ENCODE peak calls at places on chromosomes 16 and 17, in six cellular contexts. Y is AG04449, L is tibial nerve, V is glutamatergic neuron, Z is type B pancreatic cell, K is Calu3. G is an unnamed sample.

GRCh38 chr16:82639666-82640336 is 13.0 kb downstream of the CDH13 start:
- DNase-seq in Y (no peak), L (no peak), V (peak), Z (no peak), K (peak), G (no peak)

GRCh38 chr17:17535957-17536356 is 39.8 kb upstream of the RASD1 start:
- DNase-seq in Y (peak), L (no peak), V (no peak), Z (no peak), K (no peak), G (no peak)

GRCh38 chr17:44235583-44235936 is 16.1 kb upstream of the UBTF start:
- DNase-seq in Y (no peak), L (no peak), V (no peak), Z (no peak), K (no peak), G (no peak)

GRCh38 chr16:28538733-28539596 is at the start of gene NUPR1:
- DNase-seq in Y (peak), L (peak), V (no peak), Z (no peak), K (no peak), G (peak)

GRCh38 chr17:39665642-39666221 is 583 bp downstream of the TCAP start:
- DNase-seq in Y (no peak), L (no peak), V (no peak), Z (no peak), K (peak), G (no peak)

GRCh38 chr16:85733839-85734170 is 17.1 kb downstream of the C16orf74 start:
- DNase-seq in Y (no peak), L (no peak), V (peak), Z (no peak), K (no peak), G (no peak)

GRCh38 chr16:80996688-80997138 is 10.0 kb downstream of the CMC2 start:
- DNase-seq in Y (no peak), L (no peak), V (no peak), Z (no peak), K (no peak), G (no peak)

GRCh38 chr17:33459078-33459940 is 166.2 kb upstream of the ASIC2 start:
- DNase-seq in Y (no peak), L (no peak), V (no peak), Z (no peak), K (no peak), G (no peak)

GRCh38 chr17:77635176-77635575 is 323.3 kb upstream of the TNRC6C start:
- DNase-seq in Y (no peak), L (no peak), V (no peak), Z (no peak), K (no peak), G (no peak)

GRCh38 chr17:68182940-68183551 is 64.8 kb upstream of the AMZ2 start:
- DNase-seq in Y (no peak), L (no peak), V (no peak), Z (peak), K (no peak), G (no peak)

GRCh38 chr17:37065486-37066321 is 117.0 kb downstream of the AATF start:
- DNase-seq in Y (no peak), L (no peak), V (no peak), Z (no peak), K (no peak), G (no peak)

GRCh38 chr17:38749222-38750043 is 1.3 kb upstream of the PCGF2 start:
- DNase-seq in Y (no peak), L (peak), V (peak), Z (no peak), K (peak), G (peak)

GRCh38 chr17:12422632-12423031 is 243.1 kb upstream of the MYOCD start:
- DNase-seq in Y (no peak), L (no peak), V (no peak), Z (no peak), K (no peak), G (no peak)

GRCh38 chr16:15643453-15644305 is 725 bp upstream of the MARF1 start:
- DNase-seq in Y (no peak), L (no peak), V (no peak), Z (no peak), K (peak), G (no peak)

GRCh38 chr17:29565643-29566472 is 979 bp downstream of the ABHD15 start:
- DNase-seq in Y (no peak), L (peak), V (no peak), Z (no peak), K (peak), G (no peak)

GRCh38 chr17:37824534-37825485 is 80.0 kb upstream of the HNF1B start:
- DNase-seq in Y (no peak), L (no peak), V (no peak), Z (no peak), K (peak), G (no peak)

GRCh38 chr17:40327735-40328385 is 18.9 kb downstream of the RARA start:
- DNase-seq in Y (no peak), L (no peak), V (no peak), Z (no peak), K (no peak), G (no peak)

GRCh38 chr17:71342726-71343125 is 778.1 kb upstream of the SOX9 start:
- DNase-seq in Y (no peak), L (no peak), V (no peak), Z (no peak), K (no peak), G (no peak)

GRCh38 chr17:72388765-72389473 is 268.1 kb downstream of the SOX9 start:
- DNase-seq in Y (no peak), L (no peak), V (no peak), Z (no peak), K (peak), G (no peak)

GRCh38 chr17:18041776-18042175 is 2.6 kb downstream of the GID4 start:
- DNase-seq in Y (peak), L (no peak), V (no peak), Z (no peak), K (no peak), G (peak)

GRCh38 chr17:41547921-41548843 is 20.1 kb upstream of the KRT19 start:
- DNase-seq in Y (peak), L (no peak), V (no peak), Z (no peak), K (peak), G (peak)

GRCh38 chr16:85413713-85414663 is 199.1 kb upstream of the GSE1 start:
- DNase-seq in Y (no peak), L (no peak), V (no peak), Z (no peak), K (no peak), G (no peak)

GRCh38 chr17:82400830-82401229 is 17.3 kb upstream of the HEXD start:
- DNase-seq in Y (no peak), L (no peak), V (no peak), Z (no peak), K (no peak), G (no peak)

GRCh38 chr17:74632196-74632540 is 8.6 kb upstream of the CD300E start:
- DNase-seq in Y (no peak), L (no peak), V (no peak), Z (no peak), K (no peak), G (no peak)

GRCh38 chr17:4854181-4854681 is 21.1 kb downstream of the MINK1 start:
- DNase-seq in Y (no peak), L (no peak), V (peak), Z (no peak), K (no peak), G (no peak)

GRCh38 chr16:88811850-88812736 is at the start of gene APRT:
- DNase-seq in Y (peak), L (peak), V (peak), Z (peak), K (peak), G (peak)
- TF ChIP-seq CTCF in Y (peak), L (peak), V (no peak), Z (peak), K (no peak), G (no peak)

DNA sequence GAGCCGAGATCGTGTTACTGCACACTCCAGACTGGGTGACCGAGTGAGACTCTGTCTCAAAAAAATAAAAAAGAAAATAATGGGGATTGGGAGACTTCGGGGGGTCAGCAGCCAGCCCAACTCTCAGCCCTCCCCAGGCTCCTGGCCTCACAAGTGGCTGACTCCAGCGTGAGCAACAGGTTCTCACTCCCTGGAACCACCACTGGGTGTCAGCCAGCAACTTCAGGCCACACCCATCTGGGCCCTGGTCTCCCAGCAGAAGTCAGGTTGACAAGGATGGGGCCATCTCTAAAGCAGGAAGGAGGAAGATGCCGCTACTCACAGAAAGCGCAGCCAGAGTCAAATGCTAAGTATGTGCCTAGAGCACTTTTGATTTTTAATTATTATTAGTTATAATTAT is 139.4 kb downstream of the C16orf78 start:
- DNase-seq in Y (no peak), L (no peak), V (no peak), Z (no peak), K (peak), G (no peak)
- TF ChIP-seq CTCF in Y (no peak), L (no peak), V (no peak), Z (peak), K (no peak), G (no peak)

DNA sequence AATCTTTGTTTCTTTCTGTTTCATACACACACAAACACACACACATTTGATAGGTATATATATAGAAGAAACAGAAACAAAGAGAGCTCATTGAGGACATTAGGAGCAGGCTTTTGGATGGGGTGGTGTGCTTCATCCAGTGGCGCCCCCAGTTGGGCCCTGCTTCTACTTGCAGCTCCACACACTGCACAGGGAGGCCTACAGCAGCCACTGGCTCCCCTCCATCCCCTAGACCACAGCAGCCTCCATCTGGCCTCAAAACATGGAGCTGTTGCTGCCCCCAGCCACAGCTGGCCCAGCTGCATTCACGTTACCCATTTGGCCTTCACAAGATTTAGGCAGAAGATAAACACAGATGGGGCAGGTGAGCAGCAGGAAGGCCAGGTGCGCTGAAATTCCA is 33.1 kb upstream of the NF1 start:
- DNase-seq in Y (no peak), L (no peak), V (peak), Z (no peak), K (no peak), G (no peak)
- TF ChIP-seq CTCF in Y (no peak), L (no peak), V (no peak), Z (peak), K (no peak), G (no peak)

DNA sequence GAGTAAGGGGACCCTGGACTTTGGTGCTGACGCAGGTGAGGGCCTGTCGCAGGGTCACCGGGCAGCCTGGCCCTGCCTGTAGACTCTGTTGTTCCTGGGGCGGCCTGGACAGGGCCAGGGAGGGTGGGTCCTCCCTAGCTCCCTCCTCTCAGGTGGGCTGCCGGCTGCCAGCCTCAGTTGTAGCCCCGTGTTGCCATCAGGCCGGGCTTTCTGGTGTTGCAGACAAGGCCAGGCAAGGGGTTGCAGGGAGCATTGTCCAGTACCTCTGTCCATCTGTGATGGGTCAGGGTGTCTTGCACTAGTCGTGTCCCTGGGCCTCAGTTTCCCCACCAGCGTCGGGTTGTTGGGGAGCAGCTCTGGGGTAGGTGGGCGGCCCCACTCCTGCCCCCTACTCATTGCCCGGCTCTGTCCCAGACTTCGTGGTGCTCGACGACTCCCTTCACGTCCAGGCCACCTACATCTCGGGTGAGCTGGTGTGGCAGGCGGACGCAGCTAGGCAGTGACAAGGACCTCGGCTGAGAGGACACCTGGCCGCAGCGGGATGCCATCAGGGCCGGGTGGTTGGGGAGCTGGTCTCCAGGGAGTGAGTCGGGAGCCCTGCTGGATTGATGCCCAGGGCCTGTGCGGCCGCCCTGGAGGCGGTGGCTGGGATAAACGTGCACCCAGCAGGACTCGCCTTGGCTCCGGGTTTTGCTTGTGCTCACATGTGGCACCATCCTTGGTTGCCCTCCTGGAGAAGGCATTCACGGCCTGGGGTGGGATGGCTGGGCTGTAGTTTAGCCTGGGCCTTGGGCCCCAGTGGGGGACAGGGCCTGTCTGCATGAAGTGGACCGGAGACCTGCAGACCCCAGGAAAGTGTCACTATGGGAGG is 1.9 kb downstream of the CEMP1 start:
- DNase-seq in Y (no peak), L (no peak), V (no peak), Z (peak), K (no peak), G (no peak)
- TF ChIP-seq CTCF in Y (no peak), L (no peak), V (no peak), Z (peak), K (no peak), G (no peak)

GRCh38 chr17:65066858-65067257 is 10.3 kb upstream of the GNA13 start:
- DNase-seq in Y (no peak), L (no peak), V (no peak), Z (no peak), K (no peak), G (no peak)
- TF ChIP-seq CTCF in Y (no peak), L (no peak), V (no peak), Z (no peak), K (no peak), G (no peak)

GRCh38 chr16:72240949-72241348 is 69.0 kb upstream of the PMFBP1 start:
- DNase-seq in Y (no peak), L (no peak), V (no peak), Z (no peak), K (no peak), G (no peak)
- TF ChIP-seq CTCF in Y (no peak), L (no peak), V (no peak), Z (no peak), K (no peak), G (no peak)

GRCh38 chr16:31700530-31701388 is 172.8 kb upstream of the ZNF267 start:
- DNase-seq in Y (no peak), L (peak), V (peak), Z (peak), K (peak), G (no peak)
- TF ChIP-seq CTCF in Y (peak), L (no peak), V (no peak), Z (peak), K (no peak), G (peak)

DNA sequence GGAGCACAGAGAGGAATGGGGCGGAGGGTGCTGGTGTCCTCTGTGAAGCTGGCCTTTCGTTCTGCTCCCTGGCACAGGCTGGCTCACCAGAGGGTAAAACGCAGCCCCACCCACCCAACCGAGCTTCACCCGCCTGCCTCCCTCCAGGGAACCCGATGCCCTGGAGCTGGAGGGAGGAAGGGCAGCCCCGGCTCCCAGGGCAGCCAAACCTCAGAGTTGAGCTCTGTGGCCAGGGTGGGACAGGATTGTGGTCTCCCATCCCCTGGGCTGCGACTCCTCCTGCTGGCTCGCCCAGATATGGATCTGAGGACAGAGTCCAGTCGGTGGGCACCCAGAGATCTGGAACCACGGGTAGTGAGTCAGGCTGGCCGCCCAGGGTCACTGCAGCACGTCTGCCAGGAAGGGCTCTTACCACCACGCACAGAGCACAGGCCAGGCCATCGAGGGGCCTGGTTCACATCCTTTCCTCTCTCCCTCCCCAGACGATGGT is 42.6 kb upstream of the CHMP6 start:
- DNase-seq in Y (no peak), L (no peak), V (peak), Z (no peak), K (no peak), G (no peak)
- TF ChIP-seq CTCF in Y (no peak), L (no peak), V (no peak), Z (no peak), K (no peak), G (no peak)

GRCh38 chr17:75876190-75876937 is 2.0 kb downstream of the TRIM47 start:
- DNase-seq in Y (no peak), L (no peak), V (peak), Z (no peak), K (peak), G (no peak)

GRCh38 chr17:75876938-75877751 is 1.2 kb downstream of the TRIM47 start:
- DNase-seq in Y (peak), L (peak), V (no peak), Z (no peak), K (peak), G (peak)

GRCh38 chr17:75877752-75878173 is 618 bp downstream of the TRIM47 start:
- DNase-seq in Y (no peak), L (peak), V (peak), Z (no peak), K (peak), G (no peak)

GRCh38 chr17:75875940-75876189 is 2.5 kb downstream of the TRIM47 start:
- DNase-seq in Y (no peak), L (no peak), V (no peak), Z (no peak), K (no peak), G (no peak)

DNA sequence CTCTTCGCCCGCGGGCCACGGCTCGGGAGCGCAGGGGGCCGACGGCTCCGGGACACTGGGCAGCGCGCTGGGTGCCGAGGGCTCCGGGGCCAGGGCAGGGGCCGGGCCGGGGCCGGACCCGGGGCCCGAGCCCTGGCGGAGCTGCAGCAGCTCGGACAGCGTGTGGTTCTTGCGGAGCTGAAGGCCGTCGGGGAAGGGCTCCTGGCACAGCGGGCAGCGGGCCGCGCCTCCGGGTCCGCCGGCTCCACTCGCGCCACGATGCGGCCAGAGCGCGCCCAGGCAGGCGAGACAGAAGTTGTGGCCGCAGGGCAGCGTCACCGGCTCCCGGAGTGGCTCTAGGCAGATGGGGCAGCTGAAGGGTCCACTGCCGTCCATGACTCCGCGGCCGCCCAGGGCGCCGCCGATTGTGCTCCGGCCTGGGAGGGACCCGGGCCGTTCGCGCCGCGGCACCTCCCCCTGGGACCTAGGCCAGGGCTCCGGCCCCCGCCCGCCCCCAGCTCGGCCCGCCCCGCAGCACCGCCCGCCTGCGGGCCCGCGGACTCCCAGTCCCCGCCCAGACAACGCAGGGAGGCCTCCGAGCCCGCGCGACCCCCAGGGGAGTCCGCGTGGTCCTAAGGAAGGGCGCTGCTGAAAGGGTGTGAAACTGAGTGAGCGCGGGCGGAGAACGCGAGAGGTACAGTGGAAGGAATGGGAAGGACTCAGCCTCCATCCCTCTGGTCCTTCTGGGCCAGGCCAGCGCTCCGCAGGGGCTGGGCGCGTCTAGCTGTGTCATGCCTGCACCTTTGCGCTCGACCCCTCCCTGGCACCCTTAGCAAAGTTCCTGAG is at the start of gene TRIM47:
- DNase-seq in Y (no peak), L (peak), V (peak), Z (no peak), K (peak), G (no peak)
- TF ChIP-seq CTCF in Y (peak), L (no peak), V (no peak), Z (peak), K (no peak), G (no peak)

G was measured in AG09319.